ENCODE peak calls at places on chromosomes 13 and 19, in seven cellular contexts. I is right lobe of liver, A is suprapubic skin, V is Peyer's patch, X is A549, W is stomach, R is tibial nerve. B is an unnamed sample. For H3K4me1, the result is how much of the 10 kb centered on the place peaks cover.

GRCh38 chr19:8089664-8090601 is 37.4 kb downstream of the CCL25 start:
- DNase-seq in I (no peak), A (no peak), V (no peak), X (no peak), W (no peak), R (no peak), B (no peak)

GRCh38 chr13:81577601-81578000 is 1236.7 kb upstream of the SPRY2 start:
- DNase-seq in I (no peak), A (no peak), V (no peak), X (no peak), W (no peak), R (no peak), B (no peak)

GRCh38 chr13:94710881-94711560 is 1.3 kb downstream of the SOX21 start:
- DNase-seq in I (no peak), A (no peak), V (no peak), X (peak), W (no peak), R (no peak), B (no peak)

GRCh38 chr13:48507024-48507423 is 25.9 kb downstream of the RCBTB2 start:
- DNase-seq in I (no peak), A (no peak), V (no peak), X (no peak), W (no peak), R (no peak), B (no peak)

GRCh38 chr13:86601351-86601750 is 802.1 kb upstream of the SLITRK6 start:
- DNase-seq in I (no peak), A (no peak), V (no peak), X (no peak), W (no peak), R (no peak), B (no peak)

GRCh38 chr19:46451352-46451751 is 20.0 kb downstream of the PNMA8A start:
- DNase-seq in I (no peak), A (no peak), V (no peak), X (no peak), W (no peak), R (no peak), B (no peak)

GRCh38 chr13:42807236-42807635 is 25.9 kb downstream of the FAM216B start:
- DNase-seq in I (no peak), A (no peak), V (no peak), X (no peak), W (no peak), R (no peak), B (no peak)

GRCh38 chr13:40596484-40596883 is 70.0 kb downstream of the FOXO1 start:
- DNase-seq in I (no peak), A (no peak), V (no peak), X (no peak), W (no peak), R (no peak), B (no peak)

GRCh38 chr19:6482343-6482686 is 728 bp upstream of the DENND1C start:
- DNase-seq in I (no peak), A (no peak), V (no peak), X (no peak), W (no peak), R (no peak), B (no peak)

GRCh38 chr19:11017275-11018035 is 56.6 kb downstream of the SMARCA4 start:
- DNase-seq in I (peak), A (no peak), V (no peak), X (no peak), W (no peak), R (no peak), B (no peak)

GRCh38 chr13:112456138-112457056 is 80.2 kb downstream of the SPACA7 start:
- DNase-seq in I (no peak), A (peak), V (no peak), X (no peak), W (peak), R (no peak), B (no peak)

GRCh38 chr19:23817519-23817918 is 58.8 kb upstream of the ZNF681 start:
- DNase-seq in I (no peak), A (no peak), V (peak), X (no peak), W (peak), R (no peak), B (no peak)

GRCh38 chr13:97339989-97340361 is 94.0 kb upstream of the RAP2A start:
- DNase-seq in I (no peak), A (no peak), V (no peak), X (no peak), W (no peak), R (no peak), B (no peak)

GRCh38 chr13:46479286-46479685 is 73.7 kb upstream of the LRCH1 start:
- DNase-seq in I (no peak), A (no peak), V (no peak), X (no peak), W (no peak), R (no peak), B (no peak)

GRCh38 chr19:13621413-13621812 is 115.1 kb upstream of the CACNA1A start:
- DNase-seq in I (no peak), A (no peak), V (no peak), X (no peak), W (no peak), R (no peak), B (no peak)

GRCh38 chr13:32267836-32268439 is 47.2 kb downstream of the ZAR1L start:
- DNase-seq in I (no peak), A (no peak), V (peak), X (no peak), W (peak), R (no peak), B (no peak)

GRCh38 chr13:42266464-42266863 is 5.5 kb upstream of the AKAP11 start:
- DNase-seq in I (no peak), A (no peak), V (no peak), X (no peak), W (no peak), R (no peak), B (no peak)

GRCh38 chr13:31801088-31801487 is 61.8 kb downstream of the RXFP2 start:
- DNase-seq in I (no peak), A (no peak), V (no peak), X (no peak), W (no peak), R (no peak), B (no peak)

GRCh38 chr13:26758496-26759155 is 2.0 kb downstream of the GPR12 start:
- DNase-seq in I (no peak), A (no peak), V (no peak), X (no peak), W (no peak), R (no peak), B (no peak)

GRCh38 chr13:64471916-64472315 is 2758.2 kb downstream of the PCDH9 start:
- DNase-seq in I (no peak), A (no peak), V (no peak), X (peak), W (no peak), R (no peak), B (no peak)

GRCh38 chr19:47652285-47652684 is 43.4 kb downstream of the BICRA start:
- DNase-seq in I (no peak), A (no peak), V (no peak), X (no peak), W (no peak), R (no peak), B (no peak)

GRCh38 chr19:46674416-46675178 is 13.6 kb upstream of the DACT3 start:
- DNase-seq in I (no peak), A (no peak), V (no peak), X (no peak), W (no peak), R (no peak), B (no peak)

GRCh38 chr19:19737559-19738332 is 4.8 kb upstream of the ZNF14 start:
- DNase-seq in I (no peak), A (no peak), V (no peak), X (no peak), W (no peak), R (no peak), B (no peak)

GRCh38 chr19:19738564-19738963 is 5.7 kb upstream of the ZNF14 start:
- DNase-seq in I (no peak), A (no peak), V (no peak), X (no peak), W (no peak), R (no peak), B (no peak)

GRCh38 chr19:19732579-19733501 is at the start of gene ZNF14:
- DNase-seq in I (peak), A (peak), V (peak), X (peak), W (peak), R (peak), B (peak)
- TF ChIP-seq POLR2A in I (peak), A (peak), V (peak), X (peak), W (no peak), R (peak), B (peak)

GRCh38 chr13:23751195-23751594 is 138.0 kb downstream of the MIPEP start:
- DNase-seq in I (no peak), A (no peak), V (no peak), X (no peak), W (no peak), R (no peak), B (no peak)
- H3K4me1 ChIP-seq in I (under half), A (under half), V (under half), X (half or more), W (under half), R (under half), B (under half)

GRCh38 chr13:110421061-110421460 is 114.0 kb downstream of the COL4A2 start:
- DNase-seq in I (no peak), A (no peak), V (no peak), X (no peak), W (no peak), R (no peak), B (no peak)
- TF ChIP-seq POLR2A in I (no peak), A (no peak), V (no peak), X (no peak), W (no peak), R (no peak), B (no peak)

GRCh38 chr19:34995551-34995950 is 4.6 kb upstream of the GRAMD1A start:
- DNase-seq in I (no peak), A (no peak), V (no peak), X (no peak), W (no peak), R (no peak), B (no peak)
- H3K4me1 ChIP-seq in I (under half), A (under half), V (under half), X (half or more), W (under half), R (under half), B (under half)

GRCh38 chr19:3378352-3379146 is 12.2 kb downstream of the NFIC start:
- DNase-seq in I (no peak), A (no peak), V (no peak), X (no peak), W (no peak), R (no peak), B (no peak)

GRCh38 chr19:3381701-3382372 is 15.5 kb downstream of the NFIC start:
- DNase-seq in I (no peak), A (peak), V (no peak), X (no peak), W (no peak), R (no peak), B (peak)

GRCh38 chr19:3380829-3381228 is 14.4 kb downstream of the NFIC start:
- DNase-seq in I (no peak), A (no peak), V (no peak), X (no peak), W (no peak), R (no peak), B (no peak)

GRCh38 chr19:3383121-3383722 is 16.8 kb downstream of the NFIC start:
- DNase-seq in I (peak), A (no peak), V (no peak), X (no peak), W (no peak), R (no peak), B (peak)

DNA sequence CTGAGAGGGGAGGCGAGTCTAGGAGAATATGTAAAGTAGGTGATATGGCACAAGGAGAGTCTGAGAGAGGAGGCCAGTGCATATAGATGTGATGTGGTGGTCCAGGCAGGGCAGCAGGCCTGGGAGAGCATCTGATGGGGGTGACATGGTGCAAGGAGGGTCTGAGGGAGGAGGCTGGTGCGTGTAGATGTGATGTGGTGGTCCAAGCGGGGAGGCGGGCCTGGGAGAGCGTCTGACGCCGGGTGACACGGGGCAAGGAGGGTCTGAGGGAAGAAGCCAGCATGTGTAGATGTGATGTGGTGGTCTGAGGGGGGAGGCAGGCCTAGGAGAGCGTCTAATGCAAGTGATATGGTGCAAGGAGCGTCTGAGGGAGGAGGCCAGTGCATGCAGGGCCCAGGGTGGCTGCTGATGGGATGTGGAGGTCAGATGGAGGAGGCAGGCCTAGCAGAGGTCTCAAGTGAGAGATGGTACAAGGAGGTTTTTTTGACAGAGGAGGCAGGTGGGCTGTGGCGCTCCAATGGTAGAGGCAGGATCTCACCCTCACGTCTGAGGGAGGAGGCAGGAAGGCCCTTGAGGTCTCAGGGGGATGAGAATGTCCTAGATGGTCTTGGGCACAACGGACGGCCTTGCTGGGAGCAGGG is 16.2 kb downstream of the NFIC start:
- DNase-seq in I (no peak), A (no peak), V (no peak), X (no peak), W (no peak), R (no peak), B (no peak)
- TF ChIP-seq POLR2A in I (no peak), A (no peak), V (no peak), X (no peak), W (no peak), R (no peak), B (no peak)

DNA sequence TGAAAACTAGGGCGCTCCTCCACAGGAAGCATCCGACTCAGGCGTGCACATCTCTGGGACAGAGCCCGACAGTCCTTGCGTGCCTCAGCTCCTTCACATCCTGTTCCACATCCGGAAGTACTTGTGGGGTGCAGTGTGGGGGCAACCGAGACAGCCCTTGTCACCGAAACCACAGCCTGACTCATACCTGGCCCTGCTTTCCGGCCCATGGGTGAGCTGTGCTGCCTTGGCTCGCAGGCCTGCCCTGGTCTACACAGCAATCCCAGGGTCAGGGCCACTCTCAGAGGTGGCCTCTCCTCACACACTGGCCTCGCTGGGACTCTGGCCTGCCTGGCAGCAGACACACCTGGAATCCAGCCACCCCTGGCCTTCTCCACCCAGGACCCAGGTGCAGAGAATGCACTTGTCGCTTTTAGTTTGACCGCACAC is 100.4 kb downstream of the STK24 start:
- DNase-seq in I (peak), A (no peak), V (peak), X (no peak), W (peak), R (no peak), B (peak)
- H3K4me1 ChIP-seq in I (half or more), A (half or more), V (under half), X (under half), W (under half), R (under half), B (half or more)

DNA sequence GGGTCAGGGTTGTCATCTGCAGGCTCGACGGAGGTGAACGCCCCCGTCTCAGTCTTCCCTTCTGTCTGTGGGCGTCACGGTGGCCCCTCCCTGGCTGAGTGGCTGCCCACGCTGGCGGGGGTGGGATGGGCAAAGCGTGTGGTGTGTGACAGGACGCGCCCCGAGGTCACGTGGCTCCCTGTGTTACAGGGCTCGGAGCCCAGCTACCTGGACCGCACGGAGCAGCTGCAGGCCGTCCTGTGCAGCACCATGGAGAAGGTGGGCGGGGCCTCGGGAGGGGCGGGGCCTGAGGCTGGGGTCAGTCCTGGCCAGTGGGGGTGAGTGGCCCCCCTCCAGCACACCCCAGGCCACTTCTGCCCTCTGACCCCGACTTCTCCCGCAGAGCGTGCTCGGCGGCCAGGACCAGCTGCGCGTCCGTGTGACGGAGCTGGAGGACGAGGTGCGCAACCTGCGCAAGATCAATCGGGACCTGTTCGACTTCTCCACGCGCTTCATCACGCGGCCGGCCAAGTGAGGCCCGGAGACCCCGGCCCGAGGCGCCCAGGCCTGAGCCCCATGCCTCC is 6.3 kb upstream of the GRIN3B start:
- DNase-seq in I (peak), A (no peak), V (no peak), X (no peak), W (no peak), R (no peak), B (no peak)
- TF ChIP-seq POLR2A in I (no peak), A (no peak), V (no peak), X (no peak), W (no peak), R (no peak), B (no peak)

GRCh38 chr19:2048959-2049740 is 1.9 kb downstream of the MKNK2 start:
- DNase-seq in I (peak), A (peak), V (no peak), X (no peak), W (no peak), R (no peak), B (peak)

GRCh38 chr19:2050991-2051770 is at the start of gene MKNK2:
- DNase-seq in I (peak), A (peak), V (peak), X (peak), W (peak), R (peak), B (peak)

GRCh38 chr19:2049741-2050348 is 1.2 kb downstream of the MKNK2 start:
- DNase-seq in I (peak), A (peak), V (peak), X (no peak), W (peak), R (peak), B (peak)

GRCh38 chr19:2051771-2052704 is 994 bp upstream of the MKNK2 start:
- DNase-seq in I (peak), A (peak), V (peak), X (no peak), W (peak), R (no peak), B (peak)

DNA sequence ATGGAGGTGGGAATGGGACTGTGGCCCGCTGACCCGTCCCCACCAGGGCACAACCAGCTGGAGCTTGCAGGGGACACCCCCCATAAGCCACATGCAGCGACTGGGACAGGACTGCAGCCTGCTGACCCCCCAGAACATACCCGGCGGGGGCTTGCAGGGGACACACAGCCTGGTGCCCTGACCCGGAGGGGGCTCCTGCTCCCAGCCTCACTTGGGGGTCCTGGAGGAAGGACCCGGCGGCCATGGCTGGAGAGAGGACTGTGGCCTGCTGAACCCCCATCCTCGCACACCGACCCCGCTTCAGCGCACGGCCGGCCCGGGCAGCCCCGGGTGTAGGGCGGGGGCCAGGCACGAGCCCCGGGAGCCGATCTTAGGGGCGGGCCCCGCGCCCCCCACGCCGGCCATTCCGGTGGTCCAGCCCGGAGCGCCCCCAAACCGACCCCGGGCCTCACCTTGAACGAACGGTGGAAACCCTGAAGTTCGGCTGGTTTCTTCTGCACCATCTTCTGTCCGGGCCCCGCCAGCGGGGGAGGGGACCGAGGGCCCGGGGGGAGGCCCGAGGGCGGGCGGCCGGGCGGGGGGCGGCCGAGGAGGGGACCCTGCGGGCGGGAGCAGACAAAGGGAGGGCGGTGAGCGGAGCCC is 574 bp downstream of the MKNK2 start:
- DNase-seq in I (no peak), A (peak), V (no peak), X (no peak), W (no peak), R (no peak), B (no peak)
- H3K4me1 ChIP-seq in I (half or more), A (half or more), V (half or more), X (half or more), W (half or more), R (under half), B (under half)

B was measured in sigmoid colon.